ENCODE peak calls at places on chromosomes 6 and 20, in eight cellular contexts. M is NCI-H1417; O is activated naive CD8-positive, alpha-beta T cell treated with anti-CD3 and anti-CD28 coated beads, Interleukin-2, amount 10 ng/mL, durations not matched to agents 7 days and 5 days; E is stimulated activated CD4-positive, alpha-beta T cell treated with anti-CD3 and anti-CD28 coated beads, Interleukin-4, amount 100 ng/mL, for 48 hours; X is non-pigmented ciliary epithelial cell; A is lower leg skin; T is fibroblast of the aortic adventitia; N is NT2/D1. L is an unnamed sample.

GRCh38 chr6:137873273-137873762 is 6.3 kb downstream of the TNFAIP3 start:
- DNase-seq in X (peak), M (no peak), N (no peak), E (peak), O (no peak), A (peak), T (peak), L (peak)

GRCh38 chr6:13689511-13690256 is 22.0 kb downstream of the RANBP9 start:
- DNase-seq in M (no peak), O (no peak), E (no peak), T (no peak), N (no peak), A (no peak), X (no peak), L (no peak)

GRCh38 chr6:13536796-13537526 is 37.4 kb upstream of the SIRT5 start:
- DNase-seq in T (peak), A (no peak), M (no peak), X (no peak), E (no peak), O (no peak), N (no peak), L (no peak)

GRCh38 chr6:126372626-126373025 is 32.7 kb downstream of the CENPW start:
- DNase-seq in E (no peak), N (no peak), M (no peak), A (no peak), O (no peak), X (no peak), T (no peak), L (no peak)

GRCh38 chr6:89797317-89797716 is 22.3 kb downstream of the MDN1 start:
- DNase-seq in M (no peak), O (no peak), T (peak), N (no peak), E (no peak), X (peak), A (no peak), L (no peak)

GRCh38 chr20:8624046-8624445 is 444.8 kb upstream of the PLCB4 start:
- DNase-seq in X (no peak), T (no peak), N (no peak), E (no peak), O (no peak), A (no peak), M (no peak), L (no peak)

GRCh38 chr6:149062653-149063348 is 254.7 kb upstream of the TAB2 start:
- DNase-seq in A (no peak), M (no peak), T (no peak), O (no peak), N (no peak), E (no peak), X (no peak), L (no peak)

GRCh38 chr20:46176744-46177378 is 58.7 kb downstream of the CD40 start:
- DNase-seq in T (no peak), E (no peak), X (no peak), A (no peak), O (no peak), M (peak), N (no peak), L (no peak)

L was measured in stimulated activated effector memory CD8-positive, alpha-beta T cell treated with anti-CD3 and anti-CD28 coated beads, Interleukin-12 subunit alpha, Interleukin-12 subunit beta, amount 100 ng/mL, for 72 hours.